ENCODE peak calls at places on chromosomes 5 and 9, in four cellular contexts. F, L, R and W are unnamed samples.

GRCh38 chr9:97809666-97810344 is 43.2 kb upstream of the FOXE1 start:
- DNase-seq in F (peak), L (no peak), R (no peak), W (no peak)

GRCh38 chr5:135864503-135865443 is 30.3 kb downstream of the SLC25A48 start:
- DNase-seq in F (no peak), L (no peak), R (no peak), W (no peak)

GRCh38 chr5:177312649-177313181 is 1.0 kb upstream of the MXD3 start:
- DNase-seq in F (peak), L (peak), R (peak), W (peak)

GRCh38 chr5:63439537-63439936 is 522.7 kb downstream of the HTR1A start:
- DNase-seq in F (no peak), L (no peak), R (no peak), W (no peak)

GRCh38 chr5:135130526-135131215 is 96.6 kb upstream of the PITX1 start:
- DNase-seq in F (no peak), L (no peak), R (no peak), W (no peak)

GRCh38 chr9:134163374-134164196 is 779 bp downstream of the RNU6ATAC start:
- DNase-seq in F (peak), L (no peak), R (peak), W (peak)

GRCh38 chr5:22793463-22793862 is 59.7 kb downstream of the CDH12 start:
- DNase-seq in F (no peak), L (no peak), R (no peak), W (no peak)

GRCh38 chr9:36470891-36471290 is 70.8 kb upstream of the RNF38 start:
- DNase-seq in F (peak), L (peak), R (peak), W (peak)

GRCh38 chr5:154063372-154063771 is 24.6 kb downstream of the MFAP3 start:
- DNase-seq in F (no peak), L (no peak), R (no peak), W (no peak)